ENCODE peak calls at places on chromosomes 7 and 10, in six cellular contexts. Z, Y, P, S, B and E are unnamed samples.

GRCh38 chr10:69499726-69500689 is 48.7 kb downstream of the TSPAN15 start:
- DNase-seq in Z (peak), Y (no peak), P (no peak), S (no peak), B (no peak), E (no peak)

GRCh38 chr7:106717997-106718871 is 57.3 kb upstream of the CCDC71L start:
- DNase-seq in Z (no peak), Y (no peak), P (peak), S (peak), B (peak), E (no peak)

GRCh38 chr7:36370046-36370445 is 19.6 kb upstream of the ANLN start:
- DNase-seq in Z (no peak), Y (no peak), P (no peak), S (no peak), B (no peak), E (no peak)

GRCh38 chr7:20578257-20578771 is 37.2 kb upstream of the ABCB5 start:
- DNase-seq in Z (no peak), Y (no peak), P (no peak), S (no peak), B (no peak), E (no peak)

GRCh38 chr10:114526112-114526496 is 121.8 kb upstream of the AFAP1L2 start:
- DNase-seq in Z (no peak), Y (no peak), P (no peak), S (no peak), B (peak), E (no peak)

GRCh38 chr10:14617125-14617524 is 157.6 kb downstream of the FAM107B start:
- DNase-seq in Z (no peak), Y (no peak), P (no peak), S (no peak), B (no peak), E (no peak)

GRCh38 chr7:77455334-77455733 is 39.2 kb upstream of the GSAP start:
- DNase-seq in Z (no peak), Y (no peak), P (peak), S (peak), B (no peak), E (no peak)

GRCh38 chr10:83991986-83992753 is 147.1 kb upstream of the GHITM start:
- DNase-seq in Z (no peak), Y (peak), P (no peak), S (no peak), B (no peak), E (peak)

GRCh38 chr7:97722386-97722785 is 9.5 kb upstream of the TAC1 start:
- DNase-seq in Z (no peak), Y (no peak), P (no peak), S (no peak), B (no peak), E (no peak)

GRCh38 chr7:18208921-18209320 is 181.3 kb upstream of the PRPS1L1 start:
- DNase-seq in Z (no peak), Y (no peak), P (no peak), S (no peak), B (no peak), E (no peak)

GRCh38 chr10:104642311-104643022 is 1.4 kb downstream of the SORCS3 start:
- DNase-seq in Z (peak), Y (no peak), P (peak), S (no peak), B (peak), E (peak)

GRCh38 chr7:74372511-74373111 is 81.1 kb upstream of the GTF2IRD1 start:
- DNase-seq in Z (no peak), Y (no peak), P (no peak), S (no peak), B (no peak), E (no peak)